ENCODE peak calls at places on chromosomes 11 and 22, in four cellular contexts. H is brain microvascular endothelial cell, K is chondrocyte, I is psoas muscle. R is an unnamed sample.

GRCh38 chr11:111019449-111019848 is 226.1 kb upstream of the POU2AF2 start:
- DNase-seq in H (no peak), K (no peak), I (no peak), R (no peak)

GRCh38 chr11:6736495-6737121 is 35.2 kb downstream of the OR2AG2 start:
- DNase-seq in H (no peak), K (no peak), I (no peak), R (no peak)

GRCh38 chr11:7019500-7020182 is 505 bp downstream of the ZNF214 start:
- DNase-seq in H (peak; percentile 5), K (no peak), I (peak; percentile 23), R (no peak)

GRCh38 chr11:74634537-74634936 is 42.2 kb downstream of the POLD3 start:
- DNase-seq in H (peak; percentile 39), K (no peak), I (no peak), R (no peak)

GRCh38 chr22:30210235-30210831 is 36.2 kb downstream of the LIF start:
- DNase-seq in H (peak; percentile 81), K (peak; percentile 60), I (no peak), R (no peak)

GRCh38 chr22:49951001-49951677 is 9.4 kb upstream of the PIM3 start:
- DNase-seq in H (no peak), K (no peak), I (no peak), R (no peak)

GRCh38 chr22:29165336-29166060 is 40.2 kb upstream of the EMID1 start:
- DNase-seq in H (no peak), K (peak; percentile 48), I (no peak), R (no peak)

GRCh38 chr11:61671527-61671926 is 8.7 kb upstream of the DAGLA start:
- DNase-seq in H (no peak), K (no peak), I (no peak), R (no peak)

GRCh38 chr22:39900306-39901227 is at the start of gene GRAP2:
- DNase-seq in H (no peak), K (no peak), I (no peak), R (no peak)

GRCh38 chr22:25030636-25031035 is 78.1 kb downstream of the KIAA1671 start:
- DNase-seq in H (no peak), K (no peak), I (peak; percentile 21), R (no peak)

GRCh38 chr11:64150481-64151239 is 15.3 kb downstream of the MACROD1 start:
- DNase-seq in H (no peak), K (no peak), I (peak; percentile 79), R (no peak)

GRCh38 chr11:86896486-86896885 is 58.7 kb downstream of the FZD4 start:
- DNase-seq in H (no peak), K (no peak), I (no peak), R (no peak)

GRCh38 chr22:33919591-33920501 is at the start of gene LARGE1:
- DNase-seq in H (no peak), K (peak; percentile 93), I (peak; percentile 45), R (peak; percentile 85)

DNA sequence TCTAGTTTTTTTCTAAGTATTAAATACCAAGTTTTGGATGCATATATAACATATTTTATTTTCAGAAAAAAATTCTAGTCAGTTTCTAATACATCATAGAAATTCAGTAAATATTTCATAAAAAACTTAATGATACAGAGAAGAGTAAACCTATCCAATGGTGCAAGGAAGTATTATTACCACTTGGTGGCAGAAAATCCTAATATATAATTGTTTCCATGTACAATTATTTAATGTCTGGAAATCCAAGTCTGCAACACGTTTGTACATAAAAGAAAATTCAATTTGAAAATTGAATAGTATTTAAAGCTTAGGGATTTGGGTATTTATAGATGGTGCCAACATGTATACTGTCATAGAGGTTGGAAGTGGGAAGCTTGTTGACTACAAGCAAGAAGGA is 127.0 kb downstream of the TRPC6 start:
- DNase-seq in H (no peak), K (no peak), I (no peak), R (no peak)
- TF ChIP-seq CTCF in H (peak; percentile 6), K (peak; percentile 90), I (peak; percentile 26), R (peak; percentile 62)

DNA sequence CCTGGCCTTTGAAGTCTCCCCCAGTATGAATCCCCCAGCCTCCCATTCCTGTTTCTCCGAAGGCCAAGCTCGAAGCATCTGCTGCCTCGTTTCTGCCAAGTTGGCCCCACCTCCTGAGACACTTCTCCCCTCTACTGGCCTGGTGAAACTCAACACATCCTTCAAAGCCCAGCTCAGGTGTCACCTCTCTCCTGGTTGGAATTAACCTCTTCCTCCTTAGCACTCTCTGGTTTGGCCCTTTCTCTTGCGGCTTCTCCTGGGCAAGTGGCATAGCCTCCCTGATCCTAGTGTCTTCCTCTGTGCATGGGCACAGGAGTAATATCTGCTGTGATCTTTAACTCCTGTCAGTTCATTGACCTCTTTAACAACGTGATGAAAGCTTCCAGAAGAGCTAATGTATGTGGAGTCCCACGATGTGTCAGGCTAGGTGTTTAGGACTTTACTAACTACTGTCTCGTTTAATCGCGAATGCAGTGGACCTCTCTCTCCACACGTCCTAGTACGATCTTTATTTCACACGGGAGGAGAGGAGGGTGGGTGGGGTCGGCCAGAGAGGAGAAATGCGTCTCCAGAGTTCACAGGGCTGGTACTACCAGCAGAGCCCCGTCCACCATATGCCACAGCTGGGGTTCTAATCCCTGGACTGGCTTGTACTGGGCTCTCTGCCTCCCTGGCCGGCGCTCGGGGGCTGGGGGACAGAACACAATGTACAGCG is 824 bp upstream of the PTPRJ start:
- DNase-seq in H (no peak), K (no peak), I (no peak), R (no peak)
- TF ChIP-seq CTCF in H (no peak), K (no peak), I (no peak), R (no peak)

GRCh38 chr11:117515892-117516291 is 188.2 kb downstream of the CEP164 start:
- DNase-seq in H (no peak), K (no peak), I (no peak), R (no peak)
- TF ChIP-seq CTCF in H (no peak), K (no peak), I (no peak), R (no peak)

GRCh38 chr11:66335531-66336233 is 552 bp downstream of the RIN1 start:
- DNase-seq in H (peak; percentile 62), K (peak; percentile 91), I (peak; percentile 47), R (peak; percentile 88)
- TF ChIP-seq CTCF in H (peak; percentile 30), K (peak; percentile 24), I (no peak), R (no peak)

GRCh38 chr11:118068206-118068944 is 8.5 kb upstream of the TMPRSS4 start:
- DNase-seq in H (no peak), K (no peak), I (no peak), R (no peak)
- TF ChIP-seq CTCF in H (no peak), K (no peak), I (no peak), R (no peak)

GRCh38 chr11:131537196-131537595 is 166.8 kb downstream of the NTM start:
- DNase-seq in H (no peak), K (no peak), I (no peak), R (no peak)
- TF ChIP-seq CTCF in H (no peak), K (no peak), I (no peak), R (no peak)

GRCh38 chr11:8333431-8334401 is 70.0 kb upstream of the LMO1 start:
- DNase-seq in H (peak; percentile 38), K (no peak), I (no peak), R (no peak)
- TF ChIP-seq CTCF in H (no peak), K (no peak), I (no peak), R (no peak)

GRCh38 chr22:27937453-27937852 is 18.4 kb upstream of the PITPNB start:
- DNase-seq in H (no peak), K (no peak), I (no peak), R (no peak)
- TF ChIP-seq CTCF in H (peak; percentile 38), K (peak; percentile 41), I (no peak), R (peak; percentile 31)

R was measured in osteocyte.